ENCODE peak calls at places on chromosomes 6 and 20, in eight cellular contexts. W is omental fat pad; I is activated CD4-positive, CD25-positive, alpha-beta regulatory T cell; C is RPMI8226; P is ureter; F is head of caudate nucleus; K is naive B cell; M is GM23248. U is an unnamed sample.

GRCh38 chr6:89044988-89045387 is 35.6 kb upstream of the PNRC1 start:
- DNase-seq in W (no peak), I (no peak), C (peak), P (no peak), F (no peak), K (no peak), M (no peak), U (no peak)

GRCh38 chr20:54980321-54980960 is 505.0 kb downstream of the DOK5 start:
- DNase-seq in W (no peak), I (no peak), C (peak), P (no peak), F (no peak), K (no peak), M (no peak), U (no peak)

GRCh38 chr20:32918296-32918695 is 59.6 kb downstream of the EFCAB8 start:
- DNase-seq in W (no peak), I (no peak), C (no peak), P (peak), F (no peak), K (no peak), M (no peak), U (no peak)

GRCh38 chr6:137921823-137922222 is 54.8 kb downstream of the TNFAIP3 start:
- DNase-seq in W (no peak), I (no peak), C (no peak), P (no peak), F (no peak), K (no peak), M (peak), U (no peak)

GRCh38 chr6:159095561-159096095 is 50.8 kb upstream of the TAGAP start:
- DNase-seq in W (no peak), I (no peak), C (no peak), P (no peak), F (no peak), K (no peak), M (no peak), U (no peak)

GRCh38 chr6:96899019-96899418 is 1.3 kb upstream of the NDUFAF4 start:
- DNase-seq in W (no peak), I (no peak), C (peak), P (no peak), F (peak), K (no peak), M (peak), U (peak)

GRCh38 chr20:45011108-45011526 is 44.8 kb downstream of the STK4 start:
- DNase-seq in W (peak), I (peak), C (peak), P (peak), F (peak), K (peak), M (peak), U (peak)

GRCh38 chr20:32089637-32090330 is 19.7 kb upstream of the TM9SF4 start:
- DNase-seq in W (no peak), I (no peak), C (no peak), P (no peak), F (no peak), K (no peak), M (no peak), U (no peak)

GRCh38 chr6:26295691-26296555 is 69.1 kb upstream of the BTN3A2 start:
- DNase-seq in W (no peak), I (no peak), C (peak), P (no peak), F (no peak), K (no peak), M (peak), U (peak)

GRCh38 chr6:85004283-85005010 is 240.0 kb upstream of the TBX18 start:
- DNase-seq in W (no peak), I (no peak), C (no peak), P (no peak), F (no peak), K (no peak), M (peak), U (no peak)

GRCh38 chr6:168359794-168360193 is 40.2 kb upstream of the DACT2 start:
- DNase-seq in W (no peak), I (no peak), C (no peak), P (no peak), F (no peak), K (no peak), M (no peak), U (no peak)

GRCh38 chr6:167093922-167094432 is 28.9 kb upstream of the CCR6 start:
- DNase-seq in W (no peak), I (peak), C (peak), P (no peak), F (peak), K (peak), M (peak), U (peak)

GRCh38 chr6:22129751-22130150 is 167.1 kb downstream of the PRL start:
- DNase-seq in W (no peak), I (no peak), C (no peak), P (no peak), F (no peak), K (no peak), M (no peak), U (no peak)

GRCh38 chr20:25230177-25230831 is 17.6 kb upstream of the PYGB start:
- DNase-seq in W (no peak), I (no peak), C (no peak), P (no peak), F (no peak), K (no peak), M (no peak), U (no peak)

GRCh38 chr20:52614036-52614863 is 357.9 kb upstream of the TSHZ2 start:
- DNase-seq in W (no peak), I (no peak), C (no peak), P (no peak), F (no peak), K (no peak), M (peak), U (no peak)

GRCh38 chr6:11912420-11912819 is 99.7 kb upstream of the HIVEP1 start:
- DNase-seq in W (no peak), I (no peak), C (peak), P (no peak), F (no peak), K (no peak), M (peak), U (no peak)

GRCh38 chr6:129686941-129687627 is 22.9 kb downstream of the ARHGAP18 start:
- DNase-seq in W (no peak), I (no peak), C (peak), P (no peak), F (no peak), K (peak), M (peak), U (peak)

GRCh38 chr6:138546733-138547185 is 47.5 kb upstream of the NHSL1 start:
- DNase-seq in W (no peak), I (no peak), C (no peak), P (no peak), F (no peak), K (no peak), M (peak), U (no peak)

GRCh38 chr20:51019598-51020592 is 3.0 kb downstream of the KCNG1 start:
- DNase-seq in W (no peak), I (no peak), C (no peak), P (no peak), F (no peak), K (no peak), M (no peak), U (no peak)

GRCh38 chr20:13819885-13820645 is 35.2 kb downstream of the NDUFAF5 start:
- DNase-seq in W (no peak), I (no peak), C (peak), P (no peak), F (no peak), K (peak), M (peak), U (no peak)

GRCh38 chr6:30322527-30323501 is 3.9 kb upstream of the TRIM39 start:
- DNase-seq in W (no peak), I (no peak), C (no peak), P (no peak), F (no peak), K (no peak), M (peak), U (no peak)

U was measured in transverse colon.